ENCODE peak calls at places on chromosomes 6 and 20, in seven cellular contexts. One of them, this sample, is unnamed.

GRCh38 chr6:169621311-169621710 is 80.5 kb downstream of the WDR27 start:
- DNase-seq in GM12865: no peak
- DNase-seq in MM.1S: no peak
- DNase-seq in progenitor cell of endocrine pancreas: no peak
- DNase-seq in lung: no peak
- DNase-seq in BE2C: no peak
- DNase-seq in IMR-90: no peak
- DNase-seq in this sample: no peak

GRCh38 chr20:31894980-31895675 is 24.7 kb downstream of the TTLL9 start:
- DNase-seq in IMR-90: peak
- DNase-seq in BE2C: no peak
- DNase-seq in lung: peak
- DNase-seq in MM.1S: peak
- DNase-seq in progenitor cell of endocrine pancreas: no peak
- DNase-seq in GM12865: peak
- DNase-seq in this sample: peak

GRCh38 chr6:132648356-132648755 is 10.6 kb downstream of the TAAR1 start:
- DNase-seq in lung: no peak
- DNase-seq in GM12865: peak
- DNase-seq in BE2C: no peak
- DNase-seq in IMR-90: peak
- DNase-seq in MM.1S: no peak
- DNase-seq in progenitor cell of endocrine pancreas: no peak
- DNase-seq in this sample: peak

GRCh38 chr6:157461000-157461915 is 80.3 kb downstream of the ZDHHC14 start:
- DNase-seq in progenitor cell of endocrine pancreas: no peak
- DNase-seq in lung: no peak
- DNase-seq in GM12865: peak
- DNase-seq in IMR-90: peak
- DNase-seq in MM.1S: no peak
- DNase-seq in BE2C: no peak
- DNase-seq in this sample: peak

GRCh38 chr6:170067257-170067656 is 223.6 kb downstream of the DLL1 start:
- DNase-seq in progenitor cell of endocrine pancreas: no peak
- DNase-seq in GM12865: no peak
- DNase-seq in MM.1S: no peak
- DNase-seq in BE2C: no peak
- DNase-seq in lung: no peak
- DNase-seq in IMR-90: no peak
- DNase-seq in this sample: no peak

GRCh38 chr6:170262481-170263088 is 28.3 kb downstream of the DLL1 start:
- DNase-seq in BE2C: no peak
- DNase-seq in IMR-90: no peak
- DNase-seq in progenitor cell of endocrine pancreas: no peak
- DNase-seq in MM.1S: no peak
- DNase-seq in GM12865: no peak
- DNase-seq in lung: no peak
- DNase-seq in this sample: no peak

GRCh38 chr6:109893606-109894005 is 84.5 kb upstream of the GPR6 start:
- DNase-seq in BE2C: no peak
- DNase-seq in lung: no peak
- DNase-seq in GM12865: no peak
- DNase-seq in MM.1S: no peak
- DNase-seq in IMR-90: no peak
- DNase-seq in progenitor cell of endocrine pancreas: no peak
- DNase-seq in this sample: no peak

GRCh38 chr20:13877789-13878188 is 93.0 kb downstream of the NDUFAF5 start:
- DNase-seq in BE2C: no peak
- DNase-seq in GM12865: no peak
- DNase-seq in MM.1S: no peak
- DNase-seq in IMR-90: no peak
- DNase-seq in lung: no peak
- DNase-seq in progenitor cell of endocrine pancreas: no peak
- DNase-seq in this sample: no peak

GRCh38 chr6:146543211-146543939 is at the start of gene RAB32:
- DNase-seq in GM12865: peak
- DNase-seq in BE2C: peak
- DNase-seq in progenitor cell of endocrine pancreas: peak
- DNase-seq in MM.1S: peak
- DNase-seq in lung: peak
- DNase-seq in IMR-90: peak
- DNase-seq in this sample: peak

GRCh38 chr20:11937230-11937629 is 19.5 kb downstream of the BTBD3 start:
- DNase-seq in progenitor cell of endocrine pancreas: no peak
- DNase-seq in lung: no peak
- DNase-seq in IMR-90: no peak
- DNase-seq in GM12865: no peak
- DNase-seq in BE2C: no peak
- DNase-seq in MM.1S: no peak
- DNase-seq in this sample: no peak

GRCh38 chr20:41786158-41786557 is 168.0 kb upstream of the CHD6 start:
- DNase-seq in BE2C: no peak
- DNase-seq in progenitor cell of endocrine pancreas: no peak
- DNase-seq in GM12865: no peak
- DNase-seq in lung: no peak
- DNase-seq in IMR-90: peak
- DNase-seq in MM.1S: peak
- DNase-seq in this sample: no peak

GRCh38 chr6:92161953-92162352 is 1257.4 kb downstream of the EPHA7 start:
- DNase-seq in BE2C: no peak
- DNase-seq in lung: no peak
- DNase-seq in GM12865: no peak
- DNase-seq in progenitor cell of endocrine pancreas: no peak
- DNase-seq in IMR-90: no peak
- DNase-seq in MM.1S: no peak
- DNase-seq in this sample: no peak

GRCh38 chr6:92160226-92160625 is 1259.1 kb downstream of the EPHA7 start:
- DNase-seq in BE2C: no peak
- DNase-seq in lung: no peak
- DNase-seq in progenitor cell of endocrine pancreas: no peak
- DNase-seq in MM.1S: no peak
- DNase-seq in GM12865: no peak
- DNase-seq in IMR-90: no peak
- DNase-seq in this sample: no peak

DNA sequence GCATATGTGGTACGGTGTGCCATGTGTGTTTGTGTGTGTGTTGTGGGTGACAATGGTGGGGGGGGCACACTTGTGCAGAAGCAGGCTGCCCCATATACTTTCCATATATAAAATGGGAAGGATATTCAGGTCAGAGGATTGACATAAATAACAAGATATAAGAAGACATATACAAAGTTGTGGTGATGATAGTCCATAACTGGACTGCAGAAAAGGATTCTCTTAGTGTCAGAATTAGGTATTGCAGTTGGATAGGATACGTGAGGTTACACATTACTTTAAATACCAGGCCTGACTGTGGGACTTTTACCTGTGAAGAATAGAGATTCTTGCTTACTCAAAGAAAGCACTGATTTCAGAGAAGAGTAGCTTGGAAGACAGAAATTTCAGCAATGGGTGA is 1260.3 kb downstream of the EPHA7 start:
- DNase-seq in GM12865: no peak
- DNase-seq in lung: no peak
- DNase-seq in BE2C: no peak
- DNase-seq in IMR-90: no peak
- DNase-seq in progenitor cell of endocrine pancreas: no peak
- DNase-seq in MM.1S: no peak
- DNase-seq in this sample: no peak
- TF ChIP-seq CTCF in GM12865: no peak
- TF ChIP-seq CTCF in lung: no peak
- TF ChIP-seq CTCF in BE2C: peak
- TF ChIP-seq CTCF in IMR-90: no peak
- TF ChIP-seq CTCF in progenitor cell of endocrine pancreas: no peak
- TF ChIP-seq CTCF in MM.1S: no peak
- TF ChIP-seq CTCF in this sample: no peak

GRCh38 chr20:20371133-20371532 is 3.2 kb downstream of the INSM1 start:
- DNase-seq in GM12865: no peak
- DNase-seq in BE2C: no peak
- DNase-seq in MM.1S: no peak
- DNase-seq in progenitor cell of endocrine pancreas: no peak
- DNase-seq in lung: no peak
- DNase-seq in IMR-90: no peak
- DNase-seq in this sample: no peak
- TF ChIP-seq CTCF in GM12865: no peak
- TF ChIP-seq CTCF in BE2C: no peak
- TF ChIP-seq CTCF in MM.1S: no peak
- TF ChIP-seq CTCF in progenitor cell of endocrine pancreas: no peak
- TF ChIP-seq CTCF in lung: no peak
- TF ChIP-seq CTCF in IMR-90: no peak
- TF ChIP-seq CTCF in this sample: no peak

GRCh38 chr20:63955281-63955845 is 853 bp downstream of the UCKL1 start:
- DNase-seq in progenitor cell of endocrine pancreas: no peak
- DNase-seq in lung: no peak
- DNase-seq in GM12865: peak
- DNase-seq in BE2C: peak
- DNase-seq in MM.1S: no peak
- DNase-seq in IMR-90: no peak
- DNase-seq in this sample: peak
- TF ChIP-seq CTCF in progenitor cell of endocrine pancreas: peak
- TF ChIP-seq CTCF in lung: peak
- TF ChIP-seq CTCF in GM12865: peak
- TF ChIP-seq CTCF in BE2C: peak
- TF ChIP-seq CTCF in MM.1S: peak
- TF ChIP-seq CTCF in IMR-90: peak
- TF ChIP-seq CTCF in this sample: peak

DNA sequence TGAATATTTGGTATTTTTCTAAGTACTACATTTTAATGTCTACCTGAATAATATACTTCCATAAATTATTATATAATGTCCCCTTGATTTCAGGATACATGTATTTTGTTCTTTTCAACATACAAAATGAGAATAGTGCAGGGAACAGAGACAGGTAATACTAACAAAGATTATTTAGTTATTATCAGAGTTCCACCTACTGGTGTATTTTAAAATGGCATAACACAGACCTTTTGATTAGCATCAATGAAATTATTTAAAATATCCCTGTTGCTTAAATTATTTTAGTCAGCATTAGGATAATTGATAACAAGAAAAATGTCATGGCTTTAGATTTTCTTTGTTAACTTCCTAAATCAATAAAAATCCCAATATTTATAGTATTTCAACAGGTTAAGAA is 184.0 kb downstream of the PRDM13 start:
- DNase-seq in BE2C: no peak
- DNase-seq in GM12865: no peak
- DNase-seq in progenitor cell of endocrine pancreas: no peak
- DNase-seq in MM.1S: no peak
- DNase-seq in IMR-90: no peak
- DNase-seq in lung: no peak
- DNase-seq in this sample: no peak
- TF ChIP-seq CTCF in BE2C: peak
- TF ChIP-seq CTCF in GM12865: peak
- TF ChIP-seq CTCF in progenitor cell of endocrine pancreas: peak
- TF ChIP-seq CTCF in MM.1S: peak
- TF ChIP-seq CTCF in IMR-90: peak
- TF ChIP-seq CTCF in lung: no peak
- TF ChIP-seq CTCF in this sample: peak

GRCh38 chr20:52536841-52537400 is 345.3 kb upstream of the ZFP64 start:
- DNase-seq in IMR-90: peak
- DNase-seq in BE2C: no peak
- DNase-seq in lung: no peak
- DNase-seq in progenitor cell of endocrine pancreas: no peak
- DNase-seq in GM12865: no peak
- DNase-seq in MM.1S: no peak
- DNase-seq in this sample: no peak

GRCh38 chr20:52536040-52536439 is 344.5 kb upstream of the ZFP64 start:
- DNase-seq in progenitor cell of endocrine pancreas: no peak
- DNase-seq in IMR-90: no peak
- DNase-seq in BE2C: no peak
- DNase-seq in lung: no peak
- DNase-seq in MM.1S: no peak
- DNase-seq in GM12865: no peak
- DNase-seq in this sample: no peak

GRCh38 chr20:52540489-52540888 is 348.9 kb upstream of the ZFP64 start:
- DNase-seq in IMR-90: no peak
- DNase-seq in MM.1S: no peak
- DNase-seq in progenitor cell of endocrine pancreas: no peak
- DNase-seq in GM12865: no peak
- DNase-seq in lung: no peak
- DNase-seq in BE2C: no peak
- DNase-seq in this sample: no peak

DNA sequence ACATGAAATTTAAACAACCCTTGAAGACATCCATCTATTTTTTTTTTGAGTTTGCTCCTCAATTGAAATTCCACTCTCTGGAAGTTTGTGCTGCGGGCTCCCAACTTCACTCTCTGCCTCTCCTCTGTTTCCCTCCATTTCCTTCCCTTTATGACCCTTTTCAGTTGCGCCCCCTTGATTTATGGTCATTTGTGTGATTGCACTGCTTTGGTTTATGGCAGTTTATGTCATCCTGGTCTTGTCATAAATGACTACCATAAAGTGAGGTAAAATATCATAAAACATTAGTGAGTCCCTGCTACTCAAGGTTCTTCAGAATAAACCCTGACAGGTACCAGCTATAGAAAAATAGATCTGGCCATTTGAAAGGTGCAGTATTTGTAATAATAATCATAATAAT is 348.3 kb upstream of the ZFP64 start:
- DNase-seq in GM12865: no peak
- DNase-seq in progenitor cell of endocrine pancreas: no peak
- DNase-seq in MM.1S: no peak
- DNase-seq in BE2C: no peak
- DNase-seq in IMR-90: no peak
- DNase-seq in lung: no peak
- DNase-seq in this sample: no peak
- TF ChIP-seq CTCF in GM12865: no peak
- TF ChIP-seq CTCF in progenitor cell of endocrine pancreas: no peak
- TF ChIP-seq CTCF in MM.1S: no peak
- TF ChIP-seq CTCF in BE2C: peak
- TF ChIP-seq CTCF in IMR-90: no peak
- TF ChIP-seq CTCF in lung: no peak
- TF ChIP-seq CTCF in this sample: no peak

GRCh38 chr6:43461936-43462335 is 6.6 kb upstream of the DLK2 start:
- DNase-seq in lung: no peak
- DNase-seq in BE2C: no peak
- DNase-seq in IMR-90: no peak
- DNase-seq in progenitor cell of endocrine pancreas: no peak
- DNase-seq in MM.1S: no peak
- DNase-seq in GM12865: no peak
- DNase-seq in this sample: no peak
- TF ChIP-seq CTCF in lung: no peak
- TF ChIP-seq CTCF in BE2C: no peak
- TF ChIP-seq CTCF in IMR-90: no peak
- TF ChIP-seq CTCF in progenitor cell of endocrine pancreas: no peak
- TF ChIP-seq CTCF in MM.1S: no peak
- TF ChIP-seq CTCF in GM12865: no peak
- TF ChIP-seq CTCF in this sample: no peak

GRCh38 chr6:152824666-152825065 is 74.1 kb downstream of the VIP start:
- DNase-seq in lung: no peak
- DNase-seq in IMR-90: no peak
- DNase-seq in MM.1S: no peak
- DNase-seq in progenitor cell of endocrine pancreas: no peak
- DNase-seq in GM12865: no peak
- DNase-seq in BE2C: no peak
- DNase-seq in this sample: no peak
- TF ChIP-seq CTCF in lung: no peak
- TF ChIP-seq CTCF in IMR-90: no peak
- TF ChIP-seq CTCF in MM.1S: no peak
- TF ChIP-seq CTCF in progenitor cell of endocrine pancreas: no peak
- TF ChIP-seq CTCF in GM12865: no peak
- TF ChIP-seq CTCF in BE2C: no peak
- TF ChIP-seq CTCF in this sample: no peak

DNA sequence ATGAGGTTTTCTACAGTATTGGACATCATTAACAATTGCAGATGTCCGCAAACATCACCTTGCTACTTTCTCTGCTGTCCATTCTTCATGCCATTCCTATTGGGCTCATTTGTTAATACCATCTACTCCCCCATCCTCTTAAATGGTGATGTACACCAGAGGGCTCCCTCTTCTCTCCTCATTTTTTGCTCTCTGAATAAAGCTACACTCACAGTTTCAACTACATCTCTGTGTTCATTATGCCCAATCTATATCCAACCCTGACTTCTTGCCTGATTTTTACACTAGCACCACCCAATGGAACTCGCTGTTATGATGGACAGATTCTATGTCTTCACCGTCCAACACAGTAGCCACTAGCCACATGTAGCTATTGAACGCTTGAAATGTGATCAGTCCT is 288.1 kb upstream of the ID4 start:
- DNase-seq in lung: no peak
- DNase-seq in MM.1S: no peak
- DNase-seq in progenitor cell of endocrine pancreas: no peak
- DNase-seq in IMR-90: no peak
- DNase-seq in BE2C: no peak
- DNase-seq in GM12865: no peak
- DNase-seq in this sample: no peak
- TF ChIP-seq CTCF in lung: no peak
- TF ChIP-seq CTCF in MM.1S: no peak
- TF ChIP-seq CTCF in progenitor cell of endocrine pancreas: no peak
- TF ChIP-seq CTCF in IMR-90: no peak
- TF ChIP-seq CTCF in BE2C: no peak
- TF ChIP-seq CTCF in GM12865: no peak
- TF ChIP-seq CTCF in this sample: no peak